ENCODE peak calls at places on chromosomes 5 and 9, in four cellular contexts. I is A549, V is K562, H is GM12878. O is an unnamed sample.

GRCh38 chr5:31008231-31008630 is 185.3 kb upstream of the CDH6 start:
- DNase-seq in I (no peak), V (no peak), H (no peak), O (no peak)

GRCh38 chr9:125142560-125143376 is 560 bp downstream of the SCAI start:
- DNase-seq in I (no peak), V (no peak), H (no peak), O (no peak)

GRCh38 chr5:32115985-32116384 is 58.1 kb downstream of the GOLPH3 start:
- DNase-seq in I (peak; percentile 22), V (peak; percentile 13), H (no peak), O (no peak)

GRCh38 chr9:96500696-96501660 is 51.0 kb downstream of the HABP4 start:
- DNase-seq in I (no peak), V (no peak), H (no peak), O (peak; percentile 83)

GRCh38 chr9:95373069-95373681 is 55.7 kb upstream of the FANCC start:
- DNase-seq in I (no peak), V (no peak), H (no peak), O (no peak)

GRCh38 chr9:129211686-129212085 is 33.6 kb upstream of the IER5L start:
- DNase-seq in I (no peak), V (no peak), H (no peak), O (no peak)

GRCh38 chr5:3542769-3543168 is 52.9 kb upstream of the IRX1 start:
- DNase-seq in I (no peak), V (no peak), H (no peak), O (no peak)

GRCh38 chr5:109921735-109922395 is 232.1 kb downstream of the MAN2A1 start:
- DNase-seq in I (no peak), V (no peak), H (no peak), O (no peak)

GRCh38 chr5:135709103-135709660 is 125.3 kb upstream of the SLC25A48 start:
- DNase-seq in I (no peak), V (no peak), H (no peak), O (no peak)

GRCh38 chr9:95053611-95054440 is 263.7 kb downstream of the FANCC start:
- DNase-seq in I (no peak), V (no peak), H (no peak), O (peak; percentile 43)

GRCh38 chr9:113929634-113930092 is 53.6 kb downstream of the ZNF618 start:
- DNase-seq in I (no peak), V (peak; percentile 31), H (no peak), O (peak; percentile 87)

GRCh38 chr9:135023389-135023788 is 64.1 kb upstream of the OLFM1 start:
- DNase-seq in I (no peak), V (no peak), H (no peak), O (no peak)

GRCh38 chr9:27561697-27562096 is 11.6 kb downstream of the C9orf72 start:
- DNase-seq in I (no peak), V (no peak), H (no peak), O (no peak)

GRCh38 chr5:169801324-169801777 is 164.3 kb downstream of the DOCK2 start:
- DNase-seq in I (peak; percentile 34), V (peak; percentile 40), H (no peak), O (peak; percentile 70)

GRCh38 chr5:33371660-33372059 is 69.1 kb upstream of the TARS1 start:
- DNase-seq in I (no peak), V (no peak), H (no peak), O (peak; percentile 93)

GRCh38 chr9:38652486-38652885 is 32.1 kb upstream of the ANKRD18A start:
- DNase-seq in I (no peak), V (no peak), H (no peak), O (no peak)

GRCh38 chr9:68964102-68964541 is 49.8 kb downstream of the PRKACG start:
- DNase-seq in I (no peak), V (no peak), H (no peak), O (no peak)

GRCh38 chr5:132853790-132854189 is 12.5 kb downstream of the GDF9 start:
- DNase-seq in I (no peak), V (no peak), H (no peak), O (no peak)
- TF ChIP-seq ELK1 in I (no peak), V (no peak), H (no peak), O (no peak)

GRCh38 chr9:105306533-105307140 is 62.2 kb downstream of the SLC44A1 start:
- DNase-seq in I (no peak), V (no peak), H (no peak), O (no peak)
- TF ChIP-seq ELK1 in I (no peak), V (no peak), H (no peak), O (no peak)

GRCh38 chr5:178069909-178070308 is 43.4 kb upstream of the N4BP3 start:
- DNase-seq in I (peak; percentile 52), V (peak; percentile 76), H (no peak), O (peak; percentile 26)
- TF ChIP-seq ELK1 in I (no peak), V (no peak), H (no peak), O (no peak)

GRCh38 chr9:34510506-34511159 is 12.2 kb downstream of the ENHO start:
- DNase-seq in I (no peak), V (no peak), H (no peak), O (no peak)
- TF ChIP-seq ELK1 in I (no peak), V (no peak), H (no peak), O (no peak)

GRCh38 chr5:158820891-158821290 is 278.8 kb downstream of the EBF1 start:
- DNase-seq in I (no peak), V (no peak), H (no peak), O (no peak)
- TF ChIP-seq ELK1 in I (no peak), V (no peak), H (no peak), O (no peak)

O was measured in IMR-90.